ENCODE peak calls at places on chromosomes 11 and 22, in five cellular contexts. E is pancreas, S is ovary, Q is stomach, D is GM23338. L is an unnamed sample.

GRCh38 chr11:116993599-116993998 is 104.6 kb downstream of the SIK3 start:
- DNase-seq in E (no peak), S (no peak), Q (no peak), D (peak; percentile 63), L (no peak)

GRCh38 chr11:63821411-63821810 is 8.2 kb downstream of the SPINDOC start:
- DNase-seq in E (no peak), S (no peak), Q (no peak), D (no peak), L (no peak)

GRCh38 chr11:8268530-8269461 is 5.1 kb upstream of the LMO1 start:
- DNase-seq in E (no peak), S (peak; percentile 30), Q (no peak), D (peak; percentile 57), L (no peak)

GRCh38 chr11:112590778-112591177 is 330.1 kb upstream of the PLET1 start:
- DNase-seq in E (no peak), S (no peak), Q (no peak), D (peak; percentile 6), L (no peak)

GRCh38 chr11:112297248-112297866 is 36.7 kb upstream of the PLET1 start:
- DNase-seq in E (no peak), S (no peak), Q (no peak), D (no peak), L (no peak)

GRCh38 chr11:18427240-18427639 is 15.1 kb downstream of the LDHC start:
- DNase-seq in E (no peak), S (no peak), Q (no peak), D (no peak), L (no peak)

GRCh38 chr22:47031628-47031915 is 269.1 kb downstream of the TBC1D22A start:
- DNase-seq in E (peak; percentile 48), S (no peak), Q (no peak), D (no peak), L (no peak)

GRCh38 chr11:103091441-103091809 is 535 bp downstream of the DCUN1D5 start:
- DNase-seq in E (peak; percentile 73), S (peak; percentile 35), Q (peak; percentile 36), D (peak; percentile 59), L (peak; percentile 70)

GRCh38 chr11:7899418-7899817 is 31.6 kb downstream of the OR10A6 start:
- DNase-seq in E (no peak), S (no peak), Q (no peak), D (no peak), L (no peak)

GRCh38 chr11:121762820-121763219 is 310.1 kb upstream of the SORL1-AS1 start:
- DNase-seq in E (peak; percentile 40), S (peak; percentile 53), Q (no peak), D (peak; percentile 41), L (no peak)

GRCh38 chr11:117907276-117908110 is 21.7 kb downstream of the TMPRSS13 start:
- DNase-seq in E (no peak), S (peak; percentile 95), Q (peak; percentile 68), D (peak; percentile 85), L (peak; percentile 91)

GRCh38 chr11:112961146-112961668 is at the start of gene NCAM1:
- DNase-seq in E (peak; percentile 75), S (peak; percentile 92), Q (peak; percentile 67), D (peak; percentile 98), L (peak; percentile 54)

GRCh38 chr22:46108564-46109473 is 41.5 kb upstream of the PPARA start:
- DNase-seq in E (peak; percentile 90), S (peak; percentile 60), Q (peak; percentile 79), D (peak; percentile 30), L (no peak)

GRCh38 chr11:129992161-129992944 is 10.3 kb downstream of the PRDM10 start:
- DNase-seq in E (peak; percentile 71), S (no peak), Q (peak; percentile 60), D (peak; percentile 93), L (peak; percentile 65)

GRCh38 chr11:107593941-107594340 is 3.0 kb downstream of the ELMOD1 start:
- DNase-seq in E (no peak), S (no peak), Q (no peak), D (peak; percentile 54), L (no peak)

GRCh38 chr11:3095712-3096361 is 38.6 kb upstream of the CARS1 start:
- DNase-seq in E (no peak), S (no peak), Q (peak; percentile 25), D (no peak), L (no peak)

GRCh38 chr22:48734961-48735360 is 1092.7 kb downstream of the BRD1 start:
- DNase-seq in E (no peak), S (no peak), Q (no peak), D (no peak), L (no peak)

GRCh38 chr11:46446343-46446751 is 54.8 kb upstream of the CHRM4 start:
- DNase-seq in E (no peak), S (no peak), Q (no peak), D (peak; percentile 64), L (peak; percentile 13)

GRCh38 chr11:104076455-104076854 is 40.0 kb downstream of the DDI1 start:
- DNase-seq in E (no peak), S (no peak), Q (no peak), D (no peak), L (no peak)

GRCh38 chr22:40732996-40733292 is 53.7 kb downstream of the MCHR1 start:
- DNase-seq in E (no peak), S (no peak), Q (no peak), D (no peak), L (no peak)

GRCh38 chr22:40728731-40729189 is 49.5 kb downstream of the MCHR1 start:
- DNase-seq in E (no peak), S (no peak), Q (peak; percentile 62), D (no peak), L (peak; percentile 39)

GRCh38 chr22:40733919-40734318 is 54.6 kb downstream of the MCHR1 start:
- DNase-seq in E (no peak), S (no peak), Q (no peak), D (no peak), L (no peak)

GRCh38 chr22:40727607-40728325 is 48.5 kb downstream of the MCHR1 start:
- DNase-seq in E (no peak), S (no peak), Q (no peak), D (no peak), L (no peak)

GRCh38 chr22:40729284-40729683 is 50.0 kb downstream of the MCHR1 start:
- DNase-seq in E (no peak), S (no peak), Q (no peak), D (no peak), L (no peak)
- H3K4me1 ChIP-seq in E (no peaks in the 10 kb centered on the region), S (peaks cover 8% of the 10 kb centered on the region), Q (peaks cover 33% of the 10 kb centered on the region), D (peaks cover 38% of the 10 kb centered on the region), L (peaks cover 7% of the 10 kb centered on the region)

DNA sequence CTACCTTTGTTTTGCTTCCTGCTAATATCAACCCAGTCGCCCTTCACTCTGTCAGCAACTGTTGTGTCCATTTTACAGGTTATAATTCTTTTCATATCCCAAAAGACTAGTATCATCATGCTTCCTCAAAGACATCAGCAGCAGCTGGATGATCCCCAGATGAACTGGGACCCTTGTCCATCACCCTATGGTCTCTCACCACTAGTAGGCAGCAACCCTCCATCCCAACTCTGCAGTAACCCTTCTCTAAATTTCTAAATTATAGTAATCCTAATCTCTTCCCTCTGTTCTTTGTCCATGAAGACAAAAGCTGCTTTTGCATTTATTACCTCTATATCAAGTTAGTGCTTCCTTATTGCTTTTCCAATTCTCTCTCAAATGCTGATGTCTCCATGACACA is 1025.8 kb downstream of the FAM181B start:
- DNase-seq in E (no peak), S (no peak), Q (no peak), D (peak; percentile 53), L (no peak)
- TF ChIP-seq CTCF in E (no peak), S (no peak), Q (no peak), D (peak; percentile 79), L (no peak)

GRCh38 chr22:30556388-30556787 is 9.8 kb upstream of the SEC14L6 start:
- DNase-seq in E (no peak), S (no peak), Q (no peak), D (peak; percentile 41), L (no peak)
- H3K4me1 ChIP-seq in E (no peaks in the 10 kb centered on the region), S (no peaks in the 10 kb centered on the region), Q (no peaks in the 10 kb centered on the region), D (peaks cover 17% of the 10 kb centered on the region), L (no peaks in the 10 kb centered on the region)

GRCh38 chr22:50079689-50080465 is 5.3 kb downstream of the MLC1 start:
- DNase-seq in E (no peak), S (no peak), Q (no peak), D (no peak), L (no peak)
- TF ChIP-seq CTCF in E (no peak), S (no peak), Q (no peak), D (no peak), L (no peak)

GRCh38 chr22:41177626-41178424 is 27.3 kb upstream of the L3MBTL2 start:
- DNase-seq in E (no peak), S (no peak), Q (no peak), D (no peak), L (no peak)

GRCh38 chr22:41178425-41178975 is 26.6 kb upstream of the L3MBTL2 start:
- DNase-seq in E (peak; percentile 45), S (peak; percentile 52), Q (no peak), D (no peak), L (peak; percentile 35)

GRCh38 chr22:41184679-41185078 is 20.4 kb upstream of the L3MBTL2 start:
- DNase-seq in E (no peak), S (no peak), Q (no peak), D (peak; percentile 89), L (no peak)

GRCh38 chr22:41181349-41182241 is 23.5 kb upstream of the L3MBTL2 start:
- DNase-seq in E (no peak), S (no peak), Q (no peak), D (peak; percentile 67), L (peak; percentile 34)

DNA sequence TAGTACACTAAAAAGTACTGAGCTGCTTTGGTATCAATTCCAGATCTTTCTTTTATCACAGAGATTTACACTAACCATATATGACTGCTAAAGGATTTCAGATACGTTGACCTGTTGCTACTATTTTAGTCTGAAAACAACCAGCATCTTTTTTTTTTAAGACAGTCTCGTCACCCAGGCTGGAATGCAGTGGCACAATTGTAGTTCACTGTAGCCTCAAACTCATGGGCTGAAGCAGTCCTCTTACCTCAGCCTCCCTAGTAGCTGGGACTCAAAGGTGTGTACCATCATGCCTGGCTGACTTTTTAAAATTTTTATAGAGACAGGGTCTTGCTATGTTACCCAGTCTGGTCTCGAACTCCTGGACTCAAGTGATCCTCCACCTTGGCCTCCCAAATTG is 24.2 kb upstream of the L3MBTL2 start:
- DNase-seq in E (no peak), S (no peak), Q (no peak), D (no peak), L (no peak)
- H3K4me1 ChIP-seq in E (no peaks in the 10 kb centered on the region), S (no peaks in the 10 kb centered on the region), Q (peaks cover 6% of the 10 kb centered on the region), D (peaks cover 15% of the 10 kb centered on the region), L (no peaks in the 10 kb centered on the region)

GRCh38 chr11:844693-845644 is 2.3 kb downstream of the TSPAN4 start:
- DNase-seq in E (peak; percentile 94), S (peak; percentile 95), Q (peak; percentile 77), D (peak; percentile 94), L (peak; percentile 80)

GRCh38 chr11:842370-843002 is at the start of the genes POLR2L and TSPAN4:
- DNase-seq in E (peak; percentile 96), S (peak; percentile 91), Q (peak; percentile 91), D (peak; percentile 96), L (peak; percentile 95)

GRCh38 chr11:843818-844692 is 1.4 kb downstream of the TSPAN4 start:
- DNase-seq in E (peak; percentile 92), S (peak; percentile 88), Q (peak; percentile 68), D (peak; percentile 98), L (peak; percentile 90)

GRCh38 chr11:845872-846271 is 3.2 kb downstream of the TSPAN4 start:
- DNase-seq in E (no peak), S (no peak), Q (no peak), D (no peak), L (no peak)

GRCh38 chr11:843086-843704 is 543 bp downstream of the TSPAN4 start:
- DNase-seq in E (no peak), S (no peak), Q (no peak), D (no peak), L (peak; percentile 71)
- TF ChIP-seq CTCF in E (no peak), S (no peak), Q (no peak), D (no peak), L (no peak)

GRCh38 chr11:841981-842369 is 354 bp downstream of the POLR2L start:
- DNase-seq in E (no peak), S (no peak), Q (no peak), D (no peak), L (no peak)
- H3K4me1 ChIP-seq in E (peaks cover 25% of the 10 kb centered on the region), S (peaks cover 24% of the 10 kb centered on the region), Q (peaks cover 91% of the 10 kb centered on the region), D (peaks cover 25% of the 10 kb centered on the region), L (peaks cover 50% of the 10 kb centered on the region)

L was measured in mucosa of descending colon.